ENCODE peak calls at places on chromosomes 2 and 18, in seven cellular contexts. C is tibial artery, L is A549, F is NT2/D1, T is neural progenitor cell, X is HCT116, A is kidney. V is an unnamed sample.
A peak's percentile ranks its signal among the peaks of the same experiment; 100 is the strongest.

GRCh38 chr2:68031546-68032160 is 31.2 kb downstream of the C1D start:
- DNase-seq in C (no peak), L (peak; percentile 40), T (peak; percentile 65), F (peak; percentile 33), A (no peak), X (peak; percentile 32), V (no peak)

GRCh38 chr2:70574618-70575017 is 21.0 kb upstream of the TGFA start:
- DNase-seq in X (no peak), A (no peak), F (no peak), C (no peak), T (no peak), L (no peak), V (no peak)

GRCh38 chr2:98468621-98469236 is 24.1 kb downstream of the INPP4A start:
- DNase-seq in L (no peak), C (no peak), F (no peak), T (no peak), X (no peak), A (no peak), V (no peak)

GRCh38 chr18:11305507-11305906 is 156.1 kb upstream of the PIEZO2 start:
- DNase-seq in T (no peak), C (no peak), X (no peak), A (peak; percentile 30), L (no peak), F (no peak), V (no peak)

GRCh38 chr18:2853926-2854664 is 7.3 kb downstream of the EMILIN2 start:
- DNase-seq in L (no peak), T (peak; percentile 31), A (no peak), C (no peak), X (no peak), F (no peak), V (no peak)

GRCh38 chr2:58035352-58035751 is 11.3 kb upstream of the VRK2 start:
- DNase-seq in F (no peak), A (no peak), C (no peak), T (no peak), X (no peak), L (no peak), V (no peak)

GRCh38 chr2:234478121-234478858 is 18.6 kb downstream of the ARL4C start:
- DNase-seq in F (no peak), A (no peak), T (no peak), L (no peak), X (no peak), C (no peak), V (no peak)

GRCh38 chr2:42494434-42495233 is 852 bp upstream of the KCNG3 start:
- DNase-seq in L (peak; percentile 78), C (peak; percentile 45), T (peak; percentile 85), A (peak; percentile 83), F (peak; percentile 94), X (peak; percentile 82), V (peak; percentile 84)

GRCh38 chr2:67169417-67170140 is 227.6 kb upstream of the ETAA1 start:
- DNase-seq in T (no peak), F (no peak), A (no peak), L (no peak), C (no peak), X (no peak), V (no peak)

GRCh38 chr18:26450989-26451682 is 97.2 kb downstream of the KCTD1 start:
- DNase-seq in C (no peak), L (no peak), X (no peak), F (no peak), A (no peak), T (no peak), V (no peak)

GRCh38 chr2:46857871-46858696 is 57.5 kb downstream of the MCFD2 start:
- DNase-seq in T (no peak), L (no peak), F (no peak), X (no peak), C (no peak), A (peak; percentile 14), V (peak; percentile 58)

GRCh38 chr2:18149660-18150246 is 271.3 kb downstream of the KCNS3 start:
- DNase-seq in C (no peak), T (peak; percentile 73), X (peak; percentile 42), F (peak; percentile 38), A (no peak), L (peak; percentile 18), V (no peak)

GRCh38 chr2:113858764-113859163 is 31.1 kb upstream of the ACTR3 start:
- DNase-seq in A (no peak), F (no peak), X (no peak), T (no peak), L (peak; percentile 20), C (no peak), V (peak; percentile 51)
- H3K4me3 ChIP-seq in A (no peak overlapping the region), F (no peak overlapping the region), X (no peak overlapping the region), T (no peak overlapping the region), L (no peak overlapping the region), C (no peak overlapping the region), V (no peak overlapping the region)

DNA sequence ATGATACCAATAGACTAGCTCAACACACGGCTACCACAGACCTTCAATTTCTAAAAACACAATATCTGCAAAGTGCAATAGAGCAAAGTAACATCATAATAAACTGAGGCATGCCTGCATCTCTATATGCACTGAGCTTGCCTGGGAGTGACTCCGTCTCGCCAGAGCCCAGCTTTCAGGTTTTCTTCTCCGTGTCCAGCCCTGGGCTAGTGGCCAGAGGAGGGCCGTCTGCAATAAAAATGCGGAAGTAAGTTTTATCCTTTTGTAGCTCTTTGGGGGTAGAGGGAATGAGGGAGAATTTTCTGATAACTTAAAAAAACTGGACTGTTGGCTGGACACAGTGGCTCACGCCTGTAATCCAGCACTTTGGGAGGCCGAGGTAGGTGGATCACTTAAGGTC is 41.0 kb upstream of the GPR17 start:
- DNase-seq in T (no peak), C (no peak), A (no peak), L (no peak), F (no peak), X (no peak), V (no peak)
- H3K4me1 ChIP-seq in T (no peaks in the 10 kb centered on the region), C (no peaks in the 10 kb centered on the region), A (no peaks in the 10 kb centered on the region), L (no peaks in the 10 kb centered on the region), F (no peaks in the 10 kb centered on the region), X (no peaks in the 10 kb centered on the region), V (no peaks in the 10 kb centered on the region)

GRCh38 chr2:118936936-118937335 is 5.1 kb upstream of the MARCO start:
- DNase-seq in C (no peak), L (no peak), X (no peak), A (no peak), F (no peak), T (no peak), V (no peak)
- H3K4me3 ChIP-seq in C (no peak overlapping the region), L (no peak overlapping the region), X (no peak overlapping the region), A (no peak overlapping the region), F (no peak overlapping the region), T (no peak overlapping the region), V (no peak overlapping the region)

GRCh38 chr2:197850882-197851281 is 46.5 kb downstream of the PLCL1 start:
- DNase-seq in C (no peak), X (no peak), A (no peak), F (no peak), T (no peak), L (no peak), V (no peak)

GRCh38 chr2:197853549-197853948 is 49.2 kb downstream of the PLCL1 start:
- DNase-seq in T (no peak), C (no peak), A (no peak), X (no peak), F (no peak), L (no peak), V (no peak)

GRCh38 chr2:197848602-197849001 is 44.2 kb downstream of the PLCL1 start:
- DNase-seq in X (no peak), F (no peak), T (no peak), L (no peak), C (no peak), A (no peak), V (no peak)

GRCh38 chr2:197852127-197852526 is 47.7 kb downstream of the PLCL1 start:
- DNase-seq in T (no peak), A (no peak), C (no peak), L (no peak), F (no peak), X (no peak), V (no peak)

GRCh38 chr2:197851451-197851850 is 47.1 kb downstream of the PLCL1 start:
- DNase-seq in F (no peak), T (peak; percentile 37), X (no peak), L (no peak), A (no peak), C (no peak), V (no peak)
- H3K4me1 ChIP-seq in F (no peaks in the 10 kb centered on the region), T (no peaks in the 10 kb centered on the region), X (no peaks in the 10 kb centered on the region), L (no peaks in the 10 kb centered on the region), A (peaks cover 17% of the 10 kb centered on the region), C (no peaks in the 10 kb centered on the region), V (no peaks in the 10 kb centered on the region)

GRCh38 chr2:39434233-39434897 is 2.7 kb downstream of the MAP4K3 start:
- DNase-seq in T (no peak), X (no peak), A (no peak), L (no peak), C (no peak), F (no peak), V (no peak)
- H3K4me3 ChIP-seq in T (peak overlapping the region; percentile 82), X (no peak overlapping the region), A (peak overlapping the region; percentile 86), L (no peak overlapping the region), C (peak overlapping the region; percentile 94), F (no peak overlapping the region), V (no peak overlapping the region)

GRCh38 chr18:13186687-13187086 is 31.9 kb upstream of the LDLRAD4 start:
- DNase-seq in F (no peak), A (no peak), X (no peak), L (no peak), C (no peak), T (no peak), V (no peak)
- H3K4me1 ChIP-seq in F (peaks cover 4% of the 10 kb centered on the region), A (no peaks in the 10 kb centered on the region), X (no peaks in the 10 kb centered on the region), L (no peaks in the 10 kb centered on the region), C (no peaks in the 10 kb centered on the region), T (no peaks in the 10 kb centered on the region), V (no peaks in the 10 kb centered on the region)

DNA sequence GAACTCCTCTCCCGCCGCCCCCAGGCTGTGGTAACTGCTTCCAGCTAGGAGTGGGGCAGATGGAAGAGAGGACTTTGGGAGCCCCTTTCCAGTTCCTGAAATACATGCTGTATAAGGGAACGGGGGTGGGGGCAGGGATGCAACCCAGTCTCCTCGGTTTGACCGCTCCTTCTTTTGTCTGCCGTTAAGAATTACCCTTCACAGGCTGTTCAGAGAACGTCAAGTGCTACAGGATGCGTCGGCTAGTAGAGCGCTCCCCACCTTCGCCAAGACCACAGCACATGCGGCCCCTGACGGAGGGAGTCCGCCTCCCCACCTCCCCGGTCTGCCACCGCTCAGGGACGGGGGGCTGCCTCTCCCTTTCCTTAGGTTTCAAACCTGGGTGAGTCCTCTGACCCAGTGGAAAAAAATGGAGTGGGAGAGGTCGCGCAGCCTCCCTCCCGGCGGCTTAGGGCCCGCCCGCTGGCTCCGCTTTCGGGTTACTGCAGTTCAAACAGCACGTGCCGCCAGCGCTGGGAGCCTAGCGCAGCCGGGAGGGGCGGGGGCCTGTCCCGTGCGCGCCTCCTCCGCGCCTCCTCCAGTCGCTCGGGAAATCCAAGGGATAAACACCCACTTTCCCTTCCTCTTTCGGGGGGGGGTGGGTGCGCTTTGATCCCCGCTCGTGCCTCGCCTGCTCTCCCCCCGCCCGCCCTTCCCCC is 4.8 kb downstream of the CYP26B1 start:
- DNase-seq in F (no peak), A (peak; percentile 88), C (peak; percentile 79), T (peak; percentile 85), L (no peak), X (no peak), V (peak; percentile 42)
- H3K4me3 ChIP-seq in F (peak overlapping the region; percentile 24), A (no peak overlapping the region), C (peak overlapping the region; percentile 52), T (peak overlapping the region; percentile 61), L (no peak overlapping the region), X (no peak overlapping the region), V (no peak overlapping the region)